ENCODE peak calls at places on chromosomes 16 and 17, in five cellular contexts. D is activated CD4-positive, alpha-beta T cell treated with anti-CD3 and anti-CD28 coated beads for 24 hours; A is GM03348; C is GM23248; R is NCI-H460. T is an unnamed sample.

GRCh38 chr17:78722101-78722761 is 59.8 kb downstream of the CYTH1 start:
- DNase-seq in A (peak), R (no peak), D (no peak), C (no peak), T (no peak)

GRCh38 chr16:84608281-84608680 is 9.6 kb downstream of the COTL1 start:
- DNase-seq in D (no peak), A (no peak), C (no peak), R (no peak), T (no peak)

GRCh38 chr17:50331085-50331791 is 14.7 kb upstream of the XYLT2 start:
- DNase-seq in C (peak), D (no peak), R (no peak), A (peak), T (no peak)

GRCh38 chr16:54077412-54077821 is 209.2 kb downstream of the IRX3 start:
- DNase-seq in C (peak), A (peak), D (no peak), R (peak), T (no peak)

GRCh38 chr16:87648236-87648635 is 45.9 kb downstream of the JPH3 start:
- DNase-seq in A (no peak), D (no peak), C (peak), R (no peak), T (no peak)

GRCh38 chr17:63841350-63842172 is 924 bp downstream of the SMARCD2 start:
- DNase-seq in C (peak), A (peak), R (no peak), D (no peak), T (no peak)

GRCh38 chr17:35018814-35019213 is 38.5 kb downstream of the LIG3 start:
- DNase-seq in D (no peak), C (no peak), R (no peak), A (no peak), T (no peak)

GRCh38 chr16:70407811-70408274 is 31.1 kb downstream of the ST3GAL2 start:
- DNase-seq in D (no peak), C (no peak), A (no peak), R (no peak), T (no peak)

GRCh38 chr16:10870137-10870776 is 6.7 kb upstream of the CIITA start:
- DNase-seq in D (no peak), A (no peak), R (no peak), C (peak), T (no peak)

GRCh38 chr16:67431805-67432476 is 1.0 kb downstream of the HSD11B2 start:
- DNase-seq in R (no peak), A (no peak), D (no peak), C (no peak), T (no peak)

GRCh38 chr17:81869221-81870154 is 1.6 kb downstream of the ARHGDIA start:
- DNase-seq in R (no peak), A (peak), C (peak), D (peak), T (no peak)

GRCh38 chr17:82219753-82220709 is 7.4 kb upstream of the CCDC57 start:
- DNase-seq in R (no peak), D (no peak), C (no peak), A (no peak), T (no peak)

GRCh38 chr16:79776243-79776884 is 175.8 kb upstream of the MAF start:
- DNase-seq in R (no peak), C (peak), D (no peak), A (peak), T (no peak)

GRCh38 chr17:46013502-46014165 is 14.6 kb downstream of the STH start:
- DNase-seq in D (no peak), A (peak), C (peak), R (no peak), T (no peak)

GRCh38 chr17:72422505-72423285 is 301.9 kb downstream of the SOX9 start:
- DNase-seq in R (peak), D (no peak), C (peak), A (peak), T (peak)

GRCh38 chr17:75959046-75959838 is 18.4 kb upstream of the FBF1 start:
- DNase-seq in C (no peak), D (no peak), R (no peak), A (no peak), T (no peak)

GRCh38 chr17:81831563-81831956 is 1.5 kb downstream of the MCRIP1 start:
- DNase-seq in A (no peak), C (no peak), R (no peak), D (no peak), T (no peak)

GRCh38 chr16:66930189-66930588 is 4.0 kb downstream of the CIAO2B start:
- DNase-seq in C (peak), R (no peak), A (no peak), D (no peak), T (no peak)

GRCh38 chr16:19289805-19290490 is 4.4 kb downstream of the CLEC19A start:
- DNase-seq in C (no peak), A (no peak), D (no peak), R (no peak), T (no peak)

GRCh38 chr16:55552621-55553020 is 13.9 kb upstream of the CAPNS2 start:
- DNase-seq in R (no peak), D (no peak), A (peak), C (peak), T (no peak)

GRCh38 chr17:72122668-72123495 is 2.1 kb downstream of the SOX9 start:
- DNase-seq in C (peak), D (no peak), R (no peak), A (peak), T (no peak)

GRCh38 chr17:74037320-74037719 is 166.2 kb upstream of the RPL38 start:
- DNase-seq in A (no peak), R (no peak), C (no peak), D (no peak), T (no peak)

GRCh38 chr17:9169116-9169515 is 147.8 kb downstream of the NTN1 start:
- DNase-seq in R (no peak), C (peak), A (no peak), D (no peak), T (no peak)

GRCh38 chr16:48246066-48246465 is 1.3 kb downstream of the ABCC11 start:
- DNase-seq in D (no peak), A (peak), R (no peak), C (peak), T (no peak)

GRCh38 chr16:69089091-69089912 is 16.2 kb upstream of the HAS3 start:
- DNase-seq in C (no peak), D (no peak), A (no peak), R (no peak), T (no peak)

GRCh38 chr17:3904486-3904885 is 11.6 kb upstream of the CAMKK1 start:
- DNase-seq in A (no peak), R (no peak), D (no peak), C (no peak), T (no peak)

GRCh38 chr16:57299719-57300386 is 15.4 kb upstream of the PLLP start:
- DNase-seq in D (peak), C (peak), R (peak), A (peak), T (peak)

GRCh38 chr17:42421479-42422332 is 1.4 kb downstream of the CAVIN1 start:
- DNase-seq in A (peak), D (no peak), R (no peak), C (peak), T (no peak)

GRCh38 chr17:6166492-6167179 is 96.5 kb downstream of the WSCD1 start:
- DNase-seq in R (no peak), C (no peak), D (no peak), A (no peak), T (no peak)

GRCh38 chr16:81956213-81956948 is 54.9 kb downstream of the SDR42E1 start:
- DNase-seq in A (peak), R (no peak), D (no peak), C (peak), T (no peak)

GRCh38 chr17:13323990-13324389 is 277.7 kb downstream of the HS3ST3A1 start:
- DNase-seq in R (no peak), A (peak), D (no peak), C (no peak), T (no peak)